ENCODE peak calls at places on chromosomes 5 and 9, in ten cellular contexts. E, A, N, J, Z, H, D, G, W and K are unnamed samples.

GRCh38 chr9:106921341-106921899 is 58.5 kb downstream of the ZNF462 start:
- DNase-seq in E (peak; percentile 91), A (peak; percentile 47), N (peak; percentile 13), J (peak; percentile 56), Z (no peak), H (no peak), D (no peak), G (no peak), W (peak; percentile 1), K (peak; percentile 91)

GRCh38 chr5:115774684-115775083 is 41.8 kb downstream of the CDO1 start:
- DNase-seq in E (no peak), A (no peak), N (no peak), J (no peak), Z (no peak), H (no peak), D (no peak), G (no peak), W (no peak), K (no peak)

GRCh38 chr5:133519191-133519590 is 93.2 kb downstream of the FSTL4 start:
- DNase-seq in E (no peak), A (no peak), N (peak; percentile 26), J (peak; percentile 25), Z (no peak), H (no peak), D (no peak), G (no peak), W (no peak), K (no peak)

GRCh38 chr9:34559616-34560546 is 29.6 kb downstream of the CNTFR start:
- DNase-seq in E (peak; percentile 79), A (no peak), N (no peak), J (no peak), Z (no peak), H (no peak), D (no peak), G (no peak), W (no peak), K (no peak)

GRCh38 chr5:150672237-150672883 is 11.3 kb downstream of the MYOZ3 start:
- DNase-seq in E (no peak), A (no peak), N (no peak), J (peak; percentile 60), Z (no peak), H (peak; percentile 13), D (no peak), G (no peak), W (no peak), K (no peak)

GRCh38 chr5:67404261-67405100 is 207.9 kb upstream of the CD180 start:
- DNase-seq in E (peak; percentile 58), A (no peak), N (no peak), J (no peak), Z (peak; percentile 41), H (no peak), D (no peak), G (no peak), W (no peak), K (no peak)

GRCh38 chr5:35478856-35479682 is 138.6 kb upstream of the SPEF2 start:
- DNase-seq in E (peak; percentile 38), A (peak; percentile 11), N (no peak), J (no peak), Z (no peak), H (no peak), D (no peak), G (no peak), W (peak; percentile 32), K (peak; percentile 31)

GRCh38 chr5:130937046-130937445 is 228.0 kb downstream of the HINT1 start:
- DNase-seq in E (no peak), A (no peak), N (no peak), J (no peak), Z (no peak), H (no peak), D (no peak), G (no peak), W (no peak), K (no peak)

GRCh38 chr9:19486803-19487202 is 78.0 kb downstream of the ACER2 start:
- DNase-seq in E (no peak), A (no peak), N (no peak), J (no peak), Z (no peak), H (no peak), D (no peak), G (no peak), W (no peak), K (no peak)

GRCh38 chr5:140020601-140021177 is 22.4 kb downstream of the NRG2 start:
- DNase-seq in E (no peak), A (no peak), N (no peak), J (no peak), Z (no peak), H (no peak), D (no peak), G (no peak), W (no peak), K (no peak)

GRCh38 chr9:121839726-121840500 is 188.5 kb downstream of the DAB2IP start:
- DNase-seq in E (no peak), A (no peak), N (no peak), J (peak; percentile 30), Z (no peak), H (no peak), D (no peak), G (no peak), W (no peak), K (no peak)

GRCh38 chr9:137748741-137749140 is 128.8 kb upstream of the CACNA1B start:
- DNase-seq in E (no peak), A (no peak), N (no peak), J (no peak), Z (no peak), H (no peak), D (no peak), G (no peak), W (no peak), K (no peak)